ENCODE peak calls at places on chromosome 11, in six cellular contexts. F, G, H, V, U and S are unnamed samples.

GRCh38 chr11:132894598-132894997 is 637.7 kb downstream of the OPCML start:
- DNase-seq in H (no peak), G (no peak), U (no peak), V (no peak), F (no peak), S (no peak)

GRCh38 chr11:75461136-75461535 is 28.1 kb upstream of the KLHL35 start:
- DNase-seq in V (no peak), G (peak), H (no peak), F (no peak), U (no peak), S (no peak)

GRCh38 chr11:44661311-44661717 is 65.4 kb upstream of the TSPAN18 start:
- DNase-seq in V (no peak), U (no peak), G (no peak), F (no peak), H (no peak), S (no peak)

GRCh38 chr11:19874241-19874640 is 161.6 kb downstream of the NAV2 start:
- DNase-seq in U (no peak), G (no peak), H (no peak), V (no peak), F (no peak), S (no peak)

GRCh38 chr11:48000432-48000831 is 20.1 kb downstream of the PTPRJ start:
- DNase-seq in F (no peak), G (no peak), U (no peak), H (no peak), V (no peak), S (peak)

GRCh38 chr11:47447906-47448305 is 1.0 kb downstream of the RAPSN start:
- DNase-seq in U (no peak), G (no peak), F (no peak), V (no peak), H (no peak), S (no peak)

GRCh38 chr11:95678988-95679387 is 110.6 kb downstream of the FAM76B start:
- DNase-seq in F (no peak), G (no peak), U (no peak), V (no peak), H (no peak), S (no peak)

GRCh38 chr11:117837070-117837776 is 12.7 kb upstream of the FXYD2 start:
- DNase-seq in G (no peak), U (no peak), V (no peak), H (no peak), F (peak), S (peak)

GRCh38 chr11:101474666-101475065 is 109.1 kb downstream of the TRPC6 start:
- DNase-seq in F (no peak), G (no peak), U (no peak), V (no peak), H (no peak), S (no peak)

GRCh38 chr11:64959498-64959897 is 12.4 kb downstream of the MAJIN start:
- DNase-seq in U (no peak), V (no peak), H (no peak), F (no peak), G (no peak), S (no peak)

GRCh38 chr11:7635137-7635536 is 38.2 kb downstream of the CYB5R2 start:
- DNase-seq in U (no peak), H (no peak), V (no peak), F (no peak), G (no peak), S (no peak)

GRCh38 chr11:59857444-59858434 is 8.5 kb downstream of the TCN1 start:
- DNase-seq in V (peak), H (no peak), G (no peak), F (no peak), U (no peak), S (no peak)

GRCh38 chr11:8083871-8084281 is 2.9 kb downstream of the TUB start:
- DNase-seq in U (no peak), H (no peak), V (no peak), F (no peak), G (no peak), S (no peak)

GRCh38 chr11:129163714-129164164 is 28.4 kb downstream of the ARHGAP32 start:
- DNase-seq in V (no peak), F (no peak), U (no peak), G (no peak), H (no peak), S (no peak)

GRCh38 chr11:124041254-124041653 is at the start of gene OR10G7:
- DNase-seq in G (no peak), V (no peak), H (no peak), U (no peak), F (no peak), S (no peak)